ENCODE peak calls at places on chromosomes 13 and 19, in six cellular contexts. One of them, this sample, is unnamed.

GRCh38 chr13:110541526-110541920 is 20.0 kb downstream of the RAB20 start:
- DNase-seq in A549: no peak
- DNase-seq in Panc1: no peak
- DNase-seq in left lung: peak
- DNase-seq in left ventricle myocardium inferior: no peak
- DNase-seq in fibroblast of pulmonary artery: peak
- DNase-seq in this sample: no peak

GRCh38 chr13:91369432-91369831 is 21.9 kb downstream of the MIR17HG start:
- DNase-seq in A549: no peak
- DNase-seq in Panc1: no peak
- DNase-seq in left lung: no peak
- DNase-seq in left ventricle myocardium inferior: no peak
- DNase-seq in fibroblast of pulmonary artery: peak
- DNase-seq in this sample: no peak

GRCh38 chr19:37980419-37980975 is 73.5 kb downstream of the SIPA1L3 start:
- DNase-seq in A549: no peak
- DNase-seq in Panc1: no peak
- DNase-seq in left lung: no peak
- DNase-seq in left ventricle myocardium inferior: no peak
- DNase-seq in fibroblast of pulmonary artery: no peak
- DNase-seq in this sample: no peak

GRCh38 chr13:111198979-111199378 is 83.9 kb downstream of the ARHGEF7 start:
- DNase-seq in A549: no peak
- DNase-seq in Panc1: no peak
- DNase-seq in left lung: no peak
- DNase-seq in left ventricle myocardium inferior: no peak
- DNase-seq in fibroblast of pulmonary artery: no peak
- DNase-seq in this sample: no peak

GRCh38 chr13:25602206-25602605 is 230.4 kb downstream of the ATP8A2 start:
- DNase-seq in A549: no peak
- DNase-seq in Panc1: no peak
- DNase-seq in left lung: no peak
- DNase-seq in left ventricle myocardium inferior: no peak
- DNase-seq in fibroblast of pulmonary artery: no peak
- DNase-seq in this sample: no peak

GRCh38 chr19:50414850-50415660 is 3.7 kb upstream of the SPIB start:
- DNase-seq in A549: peak
- DNase-seq in Panc1: no peak
- DNase-seq in left lung: peak
- DNase-seq in left ventricle myocardium inferior: peak
- DNase-seq in fibroblast of pulmonary artery: peak
- DNase-seq in this sample: peak

GRCh38 chr13:61684976-61685682 is 269.5 kb upstream of the PCDH20 start:
- DNase-seq in A549: no peak
- DNase-seq in Panc1: no peak
- DNase-seq in left lung: no peak
- DNase-seq in left ventricle myocardium inferior: no peak
- DNase-seq in fibroblast of pulmonary artery: no peak
- DNase-seq in this sample: no peak

GRCh38 chr19:7888145-7888825 is at the start of gene LRRC8E:
- DNase-seq in A549: peak
- DNase-seq in Panc1: no peak
- DNase-seq in left lung: peak
- DNase-seq in left ventricle myocardium inferior: no peak
- DNase-seq in fibroblast of pulmonary artery: peak
- DNase-seq in this sample: no peak

GRCh38 chr19:33000510-33000909 is 28.5 kb downstream of the FAAP24 start:
- DNase-seq in A549: no peak
- DNase-seq in Panc1: no peak
- DNase-seq in left lung: no peak
- DNase-seq in left ventricle myocardium inferior: no peak
- DNase-seq in fibroblast of pulmonary artery: no peak
- DNase-seq in this sample: no peak

GRCh38 chr13:44833626-44834025 is 155.6 kb downstream of the NUFIP1 start:
- DNase-seq in A549: no peak
- DNase-seq in Panc1: no peak
- DNase-seq in left lung: no peak
- DNase-seq in left ventricle myocardium inferior: no peak
- DNase-seq in fibroblast of pulmonary artery: no peak
- DNase-seq in this sample: no peak

GRCh38 chr19:47430041-47430802 is 10.9 kb upstream of the MEIS3 start:
- DNase-seq in A549: no peak
- DNase-seq in Panc1: no peak
- DNase-seq in left lung: peak
- DNase-seq in left ventricle myocardium inferior: no peak
- DNase-seq in fibroblast of pulmonary artery: peak
- DNase-seq in this sample: no peak

GRCh38 chr13:33106656-33107402 is 90.6 kb downstream of the KL start:
- DNase-seq in A549: no peak
- DNase-seq in Panc1: no peak
- DNase-seq in left lung: no peak
- DNase-seq in left ventricle myocardium inferior: no peak
- DNase-seq in fibroblast of pulmonary artery: no peak
- DNase-seq in this sample: no peak

GRCh38 chr13:95367309-95367843 is 66.1 kb upstream of the ABCC4 start:
- DNase-seq in A549: no peak
- DNase-seq in Panc1: no peak
- DNase-seq in left lung: no peak
- DNase-seq in left ventricle myocardium inferior: no peak
- DNase-seq in fibroblast of pulmonary artery: no peak
- DNase-seq in this sample: no peak

GRCh38 chr19:32372726-32373613 is 27.6 kb downstream of the ZNF507 start:
- DNase-seq in A549: no peak
- DNase-seq in Panc1: peak
- DNase-seq in left lung: no peak
- DNase-seq in left ventricle myocardium inferior: no peak
- DNase-seq in fibroblast of pulmonary artery: peak
- DNase-seq in this sample: no peak

GRCh38 chr19:8023371-8023770 is 17.9 kb upstream of the ELAVL1 start:
- DNase-seq in A549: no peak
- DNase-seq in Panc1: no peak
- DNase-seq in left lung: no peak
- DNase-seq in left ventricle myocardium inferior: no peak
- DNase-seq in fibroblast of pulmonary artery: no peak
- DNase-seq in this sample: no peak

GRCh38 chr13:23868521-23868920 is 20.7 kb downstream of the MIPEP start:
- DNase-seq in A549: no peak
- DNase-seq in Panc1: no peak
- DNase-seq in left lung: no peak
- DNase-seq in left ventricle myocardium inferior: no peak
- DNase-seq in fibroblast of pulmonary artery: peak
- DNase-seq in this sample: no peak

GRCh38 chr13:65594255-65594654 is 1635.9 kb downstream of the PCDH9 start:
- DNase-seq in A549: no peak
- DNase-seq in Panc1: no peak
- DNase-seq in left lung: no peak
- DNase-seq in left ventricle myocardium inferior: no peak
- DNase-seq in fibroblast of pulmonary artery: peak
- DNase-seq in this sample: no peak

GRCh38 chr19:50838239-50838638 is 4.9 kb upstream of the KLK15 start:
- DNase-seq in A549: peak
- DNase-seq in Panc1: no peak
- DNase-seq in left lung: no peak
- DNase-seq in left ventricle myocardium inferior: no peak
- DNase-seq in fibroblast of pulmonary artery: peak
- DNase-seq in this sample: no peak

GRCh38 chr13:112974676-112975075 is 5.7 kb downstream of the MCF2L start:
- DNase-seq in A549: no peak
- DNase-seq in Panc1: no peak
- DNase-seq in left lung: no peak
- DNase-seq in left ventricle myocardium inferior: no peak
- DNase-seq in fibroblast of pulmonary artery: no peak
- DNase-seq in this sample: no peak

GRCh38 chr13:74259641-74260040 is 125.4 kb upstream of the KLF12 start:
- DNase-seq in A549: no peak
- DNase-seq in Panc1: no peak
- DNase-seq in left lung: no peak
- DNase-seq in left ventricle myocardium inferior: no peak
- DNase-seq in fibroblast of pulmonary artery: no peak
- DNase-seq in this sample: no peak

GRCh38 chr13:113859311-113860050 is 4.4 kb downstream of the GAS6 start:
- DNase-seq in A549: no peak
- DNase-seq in Panc1: no peak
- DNase-seq in left lung: no peak
- DNase-seq in left ventricle myocardium inferior: no peak
- DNase-seq in fibroblast of pulmonary artery: no peak
- DNase-seq in this sample: no peak

GRCh38 chr19:17716309-17716929 is 2.9 kb upstream of the MAP1S start:
- DNase-seq in A549: no peak
- DNase-seq in Panc1: no peak
- DNase-seq in left lung: no peak
- DNase-seq in left ventricle myocardium inferior: no peak
- DNase-seq in fibroblast of pulmonary artery: no peak
- DNase-seq in this sample: no peak

GRCh38 chr19:10389863-10390262 is 9.5 kb upstream of the TYK2 start:
- DNase-seq in A549: no peak
- DNase-seq in Panc1: no peak
- DNase-seq in left lung: no peak
- DNase-seq in left ventricle myocardium inferior: no peak
- DNase-seq in fibroblast of pulmonary artery: peak
- DNase-seq in this sample: no peak

GRCh38 chr19:46198756-46199155 is 30.8 kb upstream of the IGFL1 start:
- DNase-seq in A549: no peak
- DNase-seq in Panc1: no peak
- DNase-seq in left lung: no peak
- DNase-seq in left ventricle myocardium inferior: no peak
- DNase-seq in fibroblast of pulmonary artery: no peak
- DNase-seq in this sample: no peak

GRCh38 chr13:29702912-29703351 is 107.4 kb upstream of the SLC7A1 start:
- DNase-seq in A549: no peak
- DNase-seq in Panc1: no peak
- DNase-seq in left lung: no peak
- DNase-seq in left ventricle myocardium inferior: peak
- DNase-seq in fibroblast of pulmonary artery: peak
- DNase-seq in this sample: no peak

GRCh38 chr19:10416083-10416379 is 4.3 kb upstream of the PDE4A start:
- DNase-seq in A549: no peak
- DNase-seq in Panc1: no peak
- DNase-seq in left lung: no peak
- DNase-seq in left ventricle myocardium inferior: no peak
- DNase-seq in fibroblast of pulmonary artery: no peak
- DNase-seq in this sample: no peak

GRCh38 chr13:39016789-39017188 is 21.1 kb downstream of the PROSER1 start:
- DNase-seq in A549: peak
- DNase-seq in Panc1: no peak
- DNase-seq in left lung: no peak
- DNase-seq in left ventricle myocardium inferior: no peak
- DNase-seq in fibroblast of pulmonary artery: peak
- DNase-seq in this sample: no peak

GRCh38 chr19:58352760-58353671 is at the start of gene A1BG:
- DNase-seq in A549: no peak
- DNase-seq in Panc1: no peak
- DNase-seq in left lung: no peak
- DNase-seq in left ventricle myocardium inferior: no peak
- DNase-seq in fibroblast of pulmonary artery: no peak
- DNase-seq in this sample: no peak

GRCh38 chr13:99031725-99032298 is 53.9 kb upstream of the DOCK9 start:
- DNase-seq in A549: no peak
- DNase-seq in Panc1: no peak
- DNase-seq in left lung: no peak
- DNase-seq in left ventricle myocardium inferior: no peak
- DNase-seq in fibroblast of pulmonary artery: no peak
- DNase-seq in this sample: no peak

GRCh38 chr13:99035715-99036114 is 57.9 kb upstream of the DOCK9 start:
- DNase-seq in A549: no peak
- DNase-seq in Panc1: no peak
- DNase-seq in left lung: no peak
- DNase-seq in left ventricle myocardium inferior: no peak
- DNase-seq in fibroblast of pulmonary artery: no peak
- DNase-seq in this sample: no peak

GRCh38 chr13:99037756-99038155 is 59.9 kb upstream of the DOCK9 start:
- DNase-seq in A549: no peak
- DNase-seq in Panc1: no peak
- DNase-seq in left lung: no peak
- DNase-seq in left ventricle myocardium inferior: no peak
- DNase-seq in fibroblast of pulmonary artery: no peak
- DNase-seq in this sample: no peak

GRCh38 chr13:99034333-99035085 is 56.6 kb upstream of the DOCK9 start:
- DNase-seq in A549: no peak
- DNase-seq in Panc1: no peak
- DNase-seq in left lung: no peak
- DNase-seq in left ventricle myocardium inferior: no peak
- DNase-seq in fibroblast of pulmonary artery: no peak
- DNase-seq in this sample: no peak

GRCh38 chr13:99033814-99034213 is 56.0 kb upstream of the DOCK9 start:
- DNase-seq in A549: peak
- DNase-seq in Panc1: no peak
- DNase-seq in left lung: no peak
- DNase-seq in left ventricle myocardium inferior: no peak
- DNase-seq in fibroblast of pulmonary artery: peak
- DNase-seq in this sample: no peak
- TF ChIP-seq CTCF in A549: peak
- TF ChIP-seq CTCF in Panc1: peak
- TF ChIP-seq CTCF in left lung: peak
- TF ChIP-seq CTCF in left ventricle myocardium inferior: peak
- TF ChIP-seq CTCF in fibroblast of pulmonary artery: peak
- TF ChIP-seq CTCF in this sample: no peak

GRCh38 chr13:27405521-27406134 is 18.8 kb upstream of the GTF3A start:
- DNase-seq in A549: no peak
- DNase-seq in Panc1: no peak
- DNase-seq in left lung: no peak
- DNase-seq in left ventricle myocardium inferior: no peak
- DNase-seq in fibroblast of pulmonary artery: no peak
- DNase-seq in this sample: no peak
- TF ChIP-seq CTCF in A549: no peak
- TF ChIP-seq CTCF in Panc1: no peak
- TF ChIP-seq CTCF in left lung: no peak
- TF ChIP-seq CTCF in left ventricle myocardium inferior: no peak
- TF ChIP-seq CTCF in fibroblast of pulmonary artery: no peak
- TF ChIP-seq CTCF in this sample: no peak

DNA sequence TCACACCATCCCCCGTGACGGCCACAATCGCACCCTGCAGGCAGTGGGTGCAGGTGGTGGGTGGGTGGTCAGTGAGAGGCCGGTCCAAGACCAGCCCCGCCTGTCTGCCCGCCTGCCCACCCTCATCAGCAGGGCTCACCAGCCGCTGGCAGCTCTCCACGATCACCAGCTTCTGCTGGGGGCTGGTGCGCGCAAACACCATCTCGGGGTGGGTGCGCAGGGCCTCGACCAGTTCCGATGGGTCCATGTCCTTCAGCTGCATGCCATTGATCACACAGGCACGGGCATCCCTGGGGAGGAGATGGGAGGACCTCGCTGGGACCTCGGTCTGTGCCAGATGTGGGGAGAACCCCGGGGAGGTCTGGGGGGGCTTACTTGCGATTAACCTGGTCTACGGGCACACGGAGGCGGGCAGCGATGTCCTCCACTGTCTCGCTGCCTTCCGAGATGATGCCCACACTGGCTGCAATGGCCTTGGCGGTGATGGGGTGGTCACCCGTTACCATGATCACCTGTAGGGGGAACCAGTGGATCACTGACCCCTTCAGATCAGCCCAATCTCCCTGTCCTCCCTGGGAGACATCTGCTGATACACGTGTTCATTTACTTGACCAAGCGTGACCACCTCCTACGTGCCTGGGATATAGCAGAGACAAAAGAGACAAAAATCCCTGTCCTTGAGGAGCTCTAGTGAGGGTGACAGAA is 8.0 kb downstream of the ATP4A start:
- DNase-seq in A549: peak
- DNase-seq in Panc1: no peak
- DNase-seq in left lung: no peak
- DNase-seq in left ventricle myocardium inferior: no peak
- DNase-seq in fibroblast of pulmonary artery: peak
- DNase-seq in this sample: no peak
- TF ChIP-seq CTCF in A549: peak
- TF ChIP-seq CTCF in Panc1: peak
- TF ChIP-seq CTCF in left lung: no peak
- TF ChIP-seq CTCF in left ventricle myocardium inferior: no peak
- TF ChIP-seq CTCF in fibroblast of pulmonary artery: peak
- TF ChIP-seq CTCF in this sample: no peak

GRCh38 chr13:99935772-99936171 is 35.8 kb downstream of the ZIC5 start:
- DNase-seq in A549: no peak
- DNase-seq in Panc1: no peak
- DNase-seq in left lung: no peak
- DNase-seq in left ventricle myocardium inferior: no peak
- DNase-seq in fibroblast of pulmonary artery: no peak
- DNase-seq in this sample: no peak
- TF ChIP-seq CTCF in A549: no peak
- TF ChIP-seq CTCF in Panc1: no peak
- TF ChIP-seq CTCF in left lung: no peak
- TF ChIP-seq CTCF in left ventricle myocardium inferior: no peak
- TF ChIP-seq CTCF in fibroblast of pulmonary artery: no peak
- TF ChIP-seq CTCF in this sample: no peak